ENCODE peak calls at places on chromosomes 2 and 18, in six cellular contexts. M is CD4-positive, alpha-beta memory T cell; Q is GM23248; F is PC-9; P is CD8-positive, alpha-beta memory T cell; O is cardiac fibroblast. T is an unnamed sample.

GRCh38 chr18:80159713-80160636 is 50.9 kb downstream of the ADNP2 start:
- DNase-seq in P (no peak), F (no peak), M (peak), Q (peak), O (peak), T (peak)

GRCh38 chr18:47872426-47872825 is 58.0 kb downstream of the SMAD2 start:
- DNase-seq in Q (no peak), F (no peak), M (no peak), P (no peak), O (no peak), T (no peak)

GRCh38 chr2:224004105-224004715 is 34.9 kb downstream of the SERPINE2 start:
- DNase-seq in Q (no peak), O (peak), P (no peak), M (no peak), F (no peak), T (no peak)

GRCh38 chr2:103552775-103553174 is 790.9 kb downstream of the TMEM182 start:
- DNase-seq in O (no peak), P (no peak), M (no peak), F (no peak), Q (no peak), T (no peak)

GRCh38 chr2:3204031-3204430 is 173.6 kb downstream of the EIPR1 start:
- DNase-seq in Q (no peak), P (no peak), F (no peak), M (no peak), O (no peak), T (no peak)

GRCh38 chr2:86500325-86500724 is 59.2 kb downstream of the KDM3A start:
- DNase-seq in M (no peak), O (no peak), Q (no peak), F (no peak), P (no peak), T (no peak)

GRCh38 chr2:70039366-70039765 is 47.9 kb upstream of the PCBP1 start:
- DNase-seq in O (no peak), F (no peak), P (no peak), Q (no peak), M (no peak), T (no peak)

GRCh38 chr2:86019121-86019520 is 86.6 kb downstream of the POLR1A start:
- DNase-seq in Q (no peak), P (no peak), F (no peak), M (no peak), O (no peak), T (no peak)

GRCh38 chr2:23953625-23954024 is 13.4 kb downstream of the UBXN2A start:
- DNase-seq in Q (no peak), M (no peak), P (no peak), O (no peak), F (no peak), T (no peak)

GRCh38 chr2:8872821-8873432 is 35.5 kb upstream of the KIDINS220 start:
- DNase-seq in P (no peak), F (peak), Q (peak), O (peak), M (peak), T (no peak)

GRCh38 chr2:219542931-219543595 is 546 bp downstream of the CHPF start:
- DNase-seq in F (peak), Q (peak), O (peak), P (no peak), M (no peak), T (no peak)

GRCh38 chr18:69596345-69596744 is 195.7 kb downstream of the DOK6 start:
- DNase-seq in P (no peak), Q (peak), O (no peak), F (no peak), M (no peak), T (no peak)

GRCh38 chr2:82120120-82120519 is 1815.6 kb upstream of the LRRTM1 start:
- DNase-seq in O (no peak), Q (no peak), P (no peak), M (no peak), F (no peak), T (no peak)

GRCh38 chr18:25713104-25713503 is 361.1 kb upstream of the ZNF521 start:
- DNase-seq in P (no peak), Q (no peak), O (no peak), M (no peak), F (no peak), T (no peak)

GRCh38 chr2:96138146-96139145 is at the start of gene ASTL:
- DNase-seq in P (peak), F (peak), Q (peak), O (peak), M (peak), T (peak)

GRCh38 chr2:169260246-169260645 is 102.1 kb downstream of the LRP2 start:
- DNase-seq in F (no peak), P (no peak), Q (no peak), O (no peak), M (no peak), T (no peak)

GRCh38 chr2:68764041-68764780 is 29.6 kb downstream of the ARHGAP25 start:
- DNase-seq in M (no peak), O (peak), F (no peak), P (no peak), Q (no peak), T (no peak)

GRCh38 chr2:79833235-79833878 is 320.5 kb downstream of the CTNNA2 start:
- DNase-seq in F (no peak), Q (no peak), M (no peak), O (no peak), P (no peak), T (no peak)

GRCh38 chr2:171086352-171087290 is 74.1 kb downstream of the TLK1 start:
- DNase-seq in P (peak), M (peak), F (peak), O (peak), Q (peak), T (no peak)

GRCh38 chr18:44681039-44681595 is 429 bp downstream of the SETBP1 start:
- DNase-seq in O (peak), P (no peak), M (no peak), F (no peak), Q (peak), T (no peak)

GRCh38 chr2:127479219-127479825 is 47.0 kb downstream of the IWS1 start:
- DNase-seq in Q (peak), O (peak), M (peak), P (peak), F (no peak), T (no peak)

GRCh38 chr2:8679567-8679826 is 2.4 kb upstream of the ID2 start:
- DNase-seq in O (no peak), M (no peak), F (no peak), Q (no peak), P (no peak), T (no peak)

GRCh38 chr2:121884515-121884915 is 129.1 kb downstream of the TSN start:
- DNase-seq in O (peak), Q (no peak), M (no peak), F (no peak), P (no peak), T (no peak)

GRCh38 chr2:235044501-235045271 is 92.9 kb downstream of the SH3BP4 start:
- DNase-seq in P (no peak), F (no peak), M (no peak), Q (no peak), O (no peak), T (no peak)

GRCh38 chr18:59323931-59324622 is 5.6 kb upstream of the CPLX4 start:
- DNase-seq in O (peak), P (no peak), M (no peak), F (no peak), Q (peak), T (no peak)

GRCh38 chr18:46332956-46333355 is 228.8 kb downstream of the HAUS1 start:
- DNase-seq in P (no peak), Q (no peak), M (no peak), F (no peak), O (no peak), T (peak)

GRCh38 chr2:215863687-215864086 is 149.7 kb downstream of the MREG start:
- DNase-seq in M (no peak), O (no peak), F (no peak), P (no peak), Q (no peak), T (no peak)

GRCh38 chr2:153100139-153100538 is 378.4 kb downstream of the RPRM start:
- DNase-seq in Q (no peak), P (no peak), F (no peak), M (no peak), O (no peak), T (no peak)

GRCh38 chr2:149225446-149225845 is 104.9 kb upstream of the LYPD6 start:
- DNase-seq in P (no peak), O (no peak), Q (no peak), F (no peak), M (no peak), T (no peak)

GRCh38 chr2:215105607-215106354 is 32.6 kb downstream of the ABCA12 start:
- DNase-seq in O (peak), M (no peak), F (peak), Q (peak), P (no peak), T (no peak)

GRCh38 chr2:191063584-191063983 is 49.6 kb upstream of the STAT1 start:
- DNase-seq in O (no peak), P (no peak), F (no peak), Q (no peak), M (no peak), T (no peak)

GRCh38 chr2:196205891-196206408 is 34.6 kb upstream of the STK17B start:
- DNase-seq in O (peak), F (no peak), M (no peak), P (no peak), Q (peak), T (no peak)

GRCh38 chr2:60793169-60793568 is 37.1 kb downstream of the PAPOLG start:
- DNase-seq in M (no peak), O (no peak), F (no peak), P (no peak), Q (no peak), T (no peak)

GRCh38 chr2:112755444-112755843 is 9.0 kb downstream of the CKAP2L start:
- DNase-seq in F (no peak), M (no peak), O (no peak), Q (no peak), P (no peak), T (no peak)

GRCh38 chr18:76589309-76589708 is 94.3 kb upstream of the ZNF516 start:
- DNase-seq in M (no peak), F (no peak), P (no peak), O (no peak), Q (no peak), T (no peak)